ENCODE peak calls at places on chromosomes 4 and X, in seven cellular contexts. V, F, S, R, W, O and Z are unnamed samples.

GRCh38 chrX:72050011-72050410 is 81.7 kb downstream of the RTL5 start:
- DNase-seq in V (no peak), F (peak; percentile 9), S (no peak), R (no peak), W (no peak), O (no peak), Z (no peak)

GRCh38 chr4:182918791-182919302 is 1.7 kb upstream of the DCTD start:
- DNase-seq in V (no peak), F (peak; percentile 34), S (peak; percentile 74), R (no peak), W (peak; percentile 15), O (no peak), Z (no peak)

GRCh38 chr4:123444298-123444731 is 47.7 kb downstream of the SPRY1 start:
- DNase-seq in V (peak; percentile 82), F (no peak), S (no peak), R (peak; percentile 73), W (peak; percentile 91), O (no peak), Z (no peak)

GRCh38 chr4:76208005-76208765 is 5.4 kb downstream of the SCARB2 start:
- DNase-seq in V (no peak), F (peak; percentile 95), S (no peak), R (peak; percentile 87), W (no peak), O (no peak), Z (peak; percentile 72)

GRCh38 chr4:74032064-74032463 is 6.4 kb downstream of the CXCL3 start:
- DNase-seq in V (no peak), F (peak; percentile 39), S (no peak), R (no peak), W (no peak), O (no peak), Z (peak; percentile 63)

GRCh38 chr4:47577779-47578553 is 92.9 kb downstream of the ATP10D start:
- DNase-seq in V (no peak), F (peak; percentile 14), S (no peak), R (no peak), W (no peak), O (no peak), Z (no peak)

GRCh38 chrX:134727363-134727762 is 69.1 kb upstream of the PLAC1 start:
- DNase-seq in V (no peak), F (no peak), S (no peak), R (no peak), W (no peak), O (peak; percentile 67), Z (peak; percentile 73)

GRCh38 chr4:168882650-168883233 is 127.3 kb downstream of the CBR4 start:
- DNase-seq in V (no peak), F (peak; percentile 68), S (no peak), R (no peak), W (no peak), O (peak; percentile 45), Z (peak; percentile 19)

GRCh38 chr4:173509031-173510001 is 20.7 kb downstream of the HAND2 start:
- DNase-seq in V (peak; percentile 72), F (peak; percentile 86), S (no peak), R (peak; percentile 71), W (no peak), O (no peak), Z (no peak)

GRCh38 chrX:97215166-97215565 is 331.5 kb downstream of the RPA4 start:
- DNase-seq in V (no peak), F (peak; percentile 52), S (no peak), R (no peak), W (no peak), O (no peak), Z (no peak)

GRCh38 chr4:41448935-41449334 is 89.0 kb upstream of the LIMCH1 start:
- DNase-seq in V (no peak), F (peak; percentile 55), S (no peak), R (peak; percentile 38), W (no peak), O (no peak), Z (peak; percentile 41)

GRCh38 chrX:25427873-25428555 is 412.2 kb upstream of the ARX start:
- DNase-seq in V (peak; percentile 55), F (no peak), S (no peak), R (no peak), W (no peak), O (no peak), Z (no peak)

GRCh38 chr4:80097395-80098177 is 24.6 kb upstream of the ANTXR2 start:
- DNase-seq in V (no peak), F (peak; percentile 90), S (no peak), R (no peak), W (no peak), O (no peak), Z (peak; percentile 88)

GRCh38 chr4:73499996-73500765 is 18.6 kb downstream of the AFM start:
- DNase-seq in V (no peak), F (peak; percentile 2), S (no peak), R (peak; percentile 25), W (no peak), O (no peak), Z (peak; percentile 45)

GRCh38 chrX:64152857-64153256 is 52.7 kb downstream of the AMER1 start:
- DNase-seq in V (peak; percentile 58), F (no peak), S (no peak), R (peak; percentile 27), W (no peak), O (no peak), Z (no peak)

GRCh38 chrX:108261541-108262218 is 170.1 kb downstream of the ATG4A start:
- DNase-seq in V (no peak), F (peak; percentile 40), S (no peak), R (peak; percentile 11), W (no peak), O (no peak), Z (peak; percentile 83)

GRCh38 chrX:24768556-24768955 is 74.8 kb downstream of the POLA1 start:
- DNase-seq in V (no peak), F (no peak), S (no peak), R (no peak), W (no peak), O (no peak), Z (no peak)

GRCh38 chrX:26387906-26388305 is 171.9 kb downstream of the MAGEB5 start:
- DNase-seq in V (no peak), F (no peak), S (no peak), R (no peak), W (no peak), O (no peak), Z (no peak)

GRCh38 chrX:102808336-102808735 is 87.8 kb downstream of the GPRASP3 start:
- DNase-seq in V (no peak), F (peak; percentile 36), S (no peak), R (no peak), W (no peak), O (no peak), Z (peak; percentile 2)

GRCh38 chr4:3871181-3871852 is 105.1 kb downstream of the ADRA2C start:
- DNase-seq in V (peak; percentile 94), F (peak; percentile 42), S (peak; percentile 13), R (peak; percentile 61), W (no peak), O (no peak), Z (no peak)

GRCh38 chr4:27267435-27268355 is 407.1 kb downstream of the STIM2 start:
- DNase-seq in V (no peak), F (peak; percentile 2), S (no peak), R (no peak), W (no peak), O (no peak), Z (no peak)

GRCh38 chr4:40419231-40419912 is 84.2 kb downstream of the CHRNA9 start:
- DNase-seq in V (no peak), F (no peak), S (no peak), R (peak; percentile 28), W (no peak), O (no peak), Z (no peak)

GRCh38 chrX:3345281-3346081 is 971 bp downstream of the MXRA5 start:
- DNase-seq in V (peak; percentile 71), F (peak; percentile 72), S (no peak), R (peak; percentile 66), W (no peak), O (no peak), Z (no peak)

GRCh38 chrX:102155806-102156179 is at the start of gene BEX5:
- DNase-seq in V (peak; percentile 84), F (peak; percentile 54), S (peak; percentile 79), R (peak; percentile 48), W (no peak), O (no peak), Z (peak; percentile 28)

GRCh38 chr4:1769692-1770091 is 23.4 kb upstream of the FGFR3 start:
- DNase-seq in V (no peak), F (no peak), S (no peak), R (no peak), W (no peak), O (no peak), Z (no peak)
- H3K9me2 ChIP-seq in V (no peaks in the 10 kb centered on the region), F (no peaks in the 10 kb centered on the region), S (no peaks in the 10 kb centered on the region), R (no peaks in the 10 kb centered on the region), W (no peaks in the 10 kb centered on the region), O (no peaks in the 10 kb centered on the region), Z (no peaks in the 10 kb centered on the region)

DNA sequence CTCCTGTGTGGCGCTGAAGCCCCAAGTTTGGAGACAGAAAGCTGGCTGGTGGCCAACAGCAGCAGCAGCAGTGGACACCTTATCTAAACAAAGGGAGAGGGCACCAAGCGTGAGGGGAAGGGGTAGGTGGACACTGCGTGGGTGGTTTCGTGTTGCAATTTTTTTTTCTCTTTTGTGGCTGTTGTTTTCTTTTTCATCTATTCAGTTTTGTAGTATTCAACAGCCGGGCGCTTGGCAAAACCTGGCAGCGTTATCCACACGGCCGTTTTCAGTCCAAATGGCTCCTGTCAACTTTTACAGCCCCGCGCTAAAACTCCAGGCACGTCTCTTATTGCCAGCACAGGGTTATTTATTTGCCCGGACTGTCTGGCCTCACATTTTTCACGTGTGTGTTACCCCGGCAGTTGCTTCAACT is 192.3 kb downstream of the BCOR start:
- DNase-seq in V (no peak), F (no peak), S (no peak), R (peak; percentile 77), W (no peak), O (no peak), Z (peak; percentile 8)
- H3K4me2 ChIP-seq in V (no peak overlapping the region), F (no peak overlapping the region), S (no peak overlapping the region), R (peak overlapping the region; percentile 67), W (no peak overlapping the region), O (no peak overlapping the region), Z (peak overlapping the region; percentile 42)

DNA sequence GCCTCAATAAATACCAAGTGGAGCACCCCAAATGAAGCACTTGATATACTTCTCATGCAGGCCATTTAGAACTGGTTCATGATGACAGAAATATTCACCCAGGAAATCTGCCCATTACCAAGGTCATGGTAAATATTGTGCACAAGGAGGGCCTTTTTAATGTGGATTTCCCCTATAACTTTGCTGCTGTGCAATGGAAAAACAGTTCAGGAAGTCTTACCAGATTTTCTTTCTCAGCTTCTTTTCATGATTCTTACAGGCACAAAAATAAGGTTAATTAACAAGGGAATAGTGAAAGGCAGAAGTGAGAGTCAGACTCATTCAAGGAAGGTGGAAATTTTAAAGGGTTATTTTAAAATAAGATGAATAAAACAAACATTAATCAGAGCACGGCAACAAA is 904.3 kb upstream of the GRIA3 start:
- DNase-seq in V (no peak), F (no peak), S (no peak), R (no peak), W (no peak), O (no peak), Z (no peak)
- H3K9me2 ChIP-seq in V (no peaks in the 10 kb centered on the region), F (no peaks in the 10 kb centered on the region), S (no peaks in the 10 kb centered on the region), R (no peaks in the 10 kb centered on the region), W (no peaks in the 10 kb centered on the region), O (no peaks in the 10 kb centered on the region), Z (no peaks in the 10 kb centered on the region)

GRCh38 chrX:21947671-21948070 is 7.2 kb downstream of the SMS start:
- DNase-seq in V (no peak), F (no peak), S (no peak), R (no peak), W (no peak), O (no peak), Z (no peak)
- H3K4me2 ChIP-seq in V (peak overlapping the region; percentile 65), F (peak overlapping the region; percentile 74), S (no peak overlapping the region), R (peak overlapping the region; percentile 28), W (no peak overlapping the region), O (peak overlapping the region; percentile 26), Z (peak overlapping the region; percentile 61)